ENCODE peak calls at places on chromosomes 6 and 20, in seven cellular contexts. One of them, this sample, is unnamed.

GRCh38 chr6:27553123-27553904 is 80.4 kb upstream of the ZNF184 start:
- DNase-seq in Peyer's patch: no peak
- DNase-seq in adrenal gland: no peak
- DNase-seq in Calu3: peak
- DNase-seq in IMR-90: peak
- DNase-seq in WERI-Rb-1: no peak
- DNase-seq in fibroblast of the aortic adventitia: peak
- DNase-seq in this sample: no peak

GRCh38 chr20:17708675-17709360 is 9.1 kb downstream of the BANF2 start:
- DNase-seq in Peyer's patch: no peak
- DNase-seq in adrenal gland: no peak
- DNase-seq in Calu3: no peak
- DNase-seq in IMR-90: peak
- DNase-seq in WERI-Rb-1: no peak
- DNase-seq in fibroblast of the aortic adventitia: no peak
- DNase-seq in this sample: no peak

GRCh38 chr20:57693670-57694329 is 16.0 kb downstream of the PMEPA1 start:
- DNase-seq in Peyer's patch: no peak
- DNase-seq in adrenal gland: no peak
- DNase-seq in Calu3: no peak
- DNase-seq in IMR-90: no peak
- DNase-seq in WERI-Rb-1: no peak
- DNase-seq in fibroblast of the aortic adventitia: no peak
- DNase-seq in this sample: no peak

GRCh38 chr6:43771210-43771857 is 1.3 kb downstream of the VEGFA start:
- DNase-seq in Peyer's patch: peak
- DNase-seq in adrenal gland: peak
- DNase-seq in Calu3: peak
- DNase-seq in IMR-90: peak
- DNase-seq in WERI-Rb-1: peak
- DNase-seq in fibroblast of the aortic adventitia: peak
- DNase-seq in this sample: no peak

GRCh38 chr20:51393566-51393965 is 149.0 kb downstream of the NFATC2 start:
- DNase-seq in Peyer's patch: no peak
- DNase-seq in adrenal gland: no peak
- DNase-seq in Calu3: no peak
- DNase-seq in IMR-90: no peak
- DNase-seq in WERI-Rb-1: no peak
- DNase-seq in fibroblast of the aortic adventitia: no peak
- DNase-seq in this sample: no peak

GRCh38 chr20:1185316-1185741 is 548 bp upstream of the TMEM74B start:
- DNase-seq in Peyer's patch: no peak
- DNase-seq in adrenal gland: peak
- DNase-seq in Calu3: no peak
- DNase-seq in IMR-90: no peak
- DNase-seq in WERI-Rb-1: peak
- DNase-seq in fibroblast of the aortic adventitia: no peak
- DNase-seq in this sample: no peak

GRCh38 chr6:132464538-132465256 is 48.2 kb downstream of the STX7 start:
- DNase-seq in Peyer's patch: no peak
- DNase-seq in adrenal gland: no peak
- DNase-seq in Calu3: no peak
- DNase-seq in IMR-90: peak
- DNase-seq in WERI-Rb-1: no peak
- DNase-seq in fibroblast of the aortic adventitia: no peak
- DNase-seq in this sample: no peak

GRCh38 chr6:166395351-166395750 is 12.6 kb upstream of the MPC1 start:
- DNase-seq in Peyer's patch: no peak
- DNase-seq in adrenal gland: no peak
- DNase-seq in Calu3: no peak
- DNase-seq in IMR-90: no peak
- DNase-seq in WERI-Rb-1: no peak
- DNase-seq in fibroblast of the aortic adventitia: peak
- DNase-seq in this sample: no peak

GRCh38 chr6:14861491-14861943 is 384.4 kb upstream of the JARID2 start:
- DNase-seq in Peyer's patch: no peak
- DNase-seq in adrenal gland: no peak
- DNase-seq in Calu3: no peak
- DNase-seq in IMR-90: no peak
- DNase-seq in WERI-Rb-1: peak
- DNase-seq in fibroblast of the aortic adventitia: no peak
- DNase-seq in this sample: peak

GRCh38 chr6:75275067-75275466 is 9.5 kb downstream of the TMEM30A start:
- DNase-seq in Peyer's patch: no peak
- DNase-seq in adrenal gland: no peak
- DNase-seq in Calu3: no peak
- DNase-seq in IMR-90: peak
- DNase-seq in WERI-Rb-1: no peak
- DNase-seq in fibroblast of the aortic adventitia: peak
- DNase-seq in this sample: no peak

GRCh38 chr6:7590918-7591302 is 912 bp downstream of the SNRNP48 start:
- DNase-seq in Peyer's patch: peak
- DNase-seq in adrenal gland: peak
- DNase-seq in Calu3: no peak
- DNase-seq in IMR-90: peak
- DNase-seq in WERI-Rb-1: no peak
- DNase-seq in fibroblast of the aortic adventitia: peak
- DNase-seq in this sample: no peak

GRCh38 chr6:44222987-44223470 is 366 bp upstream of the SLC29A1 start:
- DNase-seq in Peyer's patch: no peak
- DNase-seq in adrenal gland: no peak
- DNase-seq in Calu3: no peak
- DNase-seq in IMR-90: no peak
- DNase-seq in WERI-Rb-1: no peak
- DNase-seq in fibroblast of the aortic adventitia: no peak
- DNase-seq in this sample: no peak

GRCh38 chr6:14108571-14109410 is 8.8 kb upstream of the CD83 start:
- DNase-seq in Peyer's patch: peak
- DNase-seq in adrenal gland: no peak
- DNase-seq in Calu3: peak
- DNase-seq in IMR-90: no peak
- DNase-seq in WERI-Rb-1: no peak
- DNase-seq in fibroblast of the aortic adventitia: no peak
- DNase-seq in this sample: no peak

GRCh38 chr20:60210779-60211617 is 252.8 kb downstream of the CDH26 start:
- DNase-seq in Peyer's patch: peak
- DNase-seq in adrenal gland: peak
- DNase-seq in Calu3: peak
- DNase-seq in IMR-90: peak
- DNase-seq in WERI-Rb-1: peak
- DNase-seq in fibroblast of the aortic adventitia: peak
- DNase-seq in this sample: no peak

GRCh38 chr6:14881399-14881798 is 364.5 kb upstream of the JARID2 start:
- DNase-seq in Peyer's patch: no peak
- DNase-seq in adrenal gland: no peak
- DNase-seq in Calu3: peak
- DNase-seq in IMR-90: peak
- DNase-seq in WERI-Rb-1: no peak
- DNase-seq in fibroblast of the aortic adventitia: peak
- DNase-seq in this sample: no peak

DNA sequence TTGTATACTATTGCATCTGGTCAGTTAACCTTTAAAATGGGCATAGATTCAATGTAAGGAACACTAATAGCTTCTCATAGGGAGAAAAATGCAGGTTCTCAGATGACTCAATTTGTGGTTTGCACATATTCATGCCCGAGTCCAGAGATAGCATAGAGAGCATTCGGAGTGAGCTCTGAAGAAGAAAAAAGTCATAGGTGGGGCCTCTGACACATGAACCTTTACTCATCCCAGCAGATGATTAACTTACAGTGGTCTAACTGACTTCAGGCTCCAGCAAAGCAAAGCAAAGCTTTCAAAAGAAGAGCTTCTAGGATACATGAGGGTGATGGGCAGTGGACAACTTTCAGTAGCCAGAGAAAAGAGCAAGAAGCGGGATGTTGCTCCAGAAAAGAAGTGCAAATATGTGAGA is 55.3 kb upstream of the BTN3A2 start:
- DNase-seq in Peyer's patch: no peak
- DNase-seq in adrenal gland: no peak
- DNase-seq in Calu3: no peak
- DNase-seq in IMR-90: peak
- DNase-seq in WERI-Rb-1: no peak
- DNase-seq in fibroblast of the aortic adventitia: peak
- DNase-seq in this sample: no peak
- TF ChIP-seq CTCF in Peyer's patch: no peak
- TF ChIP-seq CTCF in adrenal gland: no peak
- TF ChIP-seq CTCF in Calu3: no peak
- TF ChIP-seq CTCF in IMR-90: no peak
- TF ChIP-seq CTCF in WERI-Rb-1: no peak
- TF ChIP-seq CTCF in fibroblast of the aortic adventitia: no peak
- TF ChIP-seq CTCF in this sample: no peak

GRCh38 chr20:42026599-42026998 is 408.4 kb upstream of the CHD6 start:
- DNase-seq in Peyer's patch: no peak
- DNase-seq in adrenal gland: no peak
- DNase-seq in Calu3: no peak
- DNase-seq in IMR-90: no peak
- DNase-seq in WERI-Rb-1: no peak
- DNase-seq in fibroblast of the aortic adventitia: no peak
- DNase-seq in this sample: no peak

GRCh38 chr20:42024653-42025052 is 406.5 kb upstream of the CHD6 start:
- DNase-seq in Peyer's patch: no peak
- DNase-seq in adrenal gland: no peak
- DNase-seq in Calu3: no peak
- DNase-seq in IMR-90: no peak
- DNase-seq in WERI-Rb-1: no peak
- DNase-seq in fibroblast of the aortic adventitia: no peak
- DNase-seq in this sample: no peak

DNA sequence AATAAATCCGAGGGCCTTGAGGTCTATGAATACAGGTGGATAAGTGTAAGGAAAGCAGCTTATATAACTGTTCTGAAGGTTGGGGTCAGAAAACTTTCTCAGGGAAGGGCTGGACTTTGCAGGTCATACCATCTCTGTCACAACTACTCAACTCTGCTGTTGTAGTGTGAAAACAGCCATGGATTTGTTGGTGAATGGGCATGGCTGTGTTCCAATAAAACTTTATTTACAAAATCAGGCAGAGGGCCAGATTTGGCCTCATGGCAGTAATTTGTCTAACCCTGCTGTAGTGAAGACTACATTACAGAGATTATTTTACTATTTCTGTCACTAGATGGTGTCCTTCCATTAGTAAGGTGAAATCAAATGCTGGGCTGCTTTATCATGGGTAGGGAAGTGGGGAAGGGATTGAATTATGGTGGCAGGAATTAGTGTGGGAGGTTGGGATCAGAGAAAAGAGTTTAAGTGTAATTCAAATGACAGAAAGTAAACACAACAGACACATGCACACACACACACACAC is 409.6 kb upstream of the CHD6 start:
- DNase-seq in Peyer's patch: no peak
- DNase-seq in adrenal gland: no peak
- DNase-seq in Calu3: no peak
- DNase-seq in IMR-90: no peak
- DNase-seq in WERI-Rb-1: peak
- DNase-seq in fibroblast of the aortic adventitia: no peak
- DNase-seq in this sample: no peak
- TF ChIP-seq CTCF in Peyer's patch: no peak
- TF ChIP-seq CTCF in adrenal gland: no peak
- TF ChIP-seq CTCF in Calu3: no peak
- TF ChIP-seq CTCF in IMR-90: no peak
- TF ChIP-seq CTCF in WERI-Rb-1: peak
- TF ChIP-seq CTCF in fibroblast of the aortic adventitia: no peak
- TF ChIP-seq CTCF in this sample: peak

GRCh38 chr20:59181936-59182335 is 18.3 kb downstream of the ZNF831 start:
- DNase-seq in Peyer's patch: no peak
- DNase-seq in adrenal gland: no peak
- DNase-seq in Calu3: no peak
- DNase-seq in IMR-90: no peak
- DNase-seq in WERI-Rb-1: peak
- DNase-seq in fibroblast of the aortic adventitia: no peak
- DNase-seq in this sample: no peak

GRCh38 chr20:59185809-59186208 is 22.2 kb downstream of the ZNF831 start:
- DNase-seq in Peyer's patch: no peak
- DNase-seq in adrenal gland: no peak
- DNase-seq in Calu3: no peak
- DNase-seq in IMR-90: no peak
- DNase-seq in WERI-Rb-1: no peak
- DNase-seq in fibroblast of the aortic adventitia: no peak
- DNase-seq in this sample: no peak

GRCh38 chr20:59183751-59184150 is 20.1 kb downstream of the ZNF831 start:
- DNase-seq in Peyer's patch: no peak
- DNase-seq in adrenal gland: no peak
- DNase-seq in Calu3: no peak
- DNase-seq in IMR-90: no peak
- DNase-seq in WERI-Rb-1: no peak
- DNase-seq in fibroblast of the aortic adventitia: no peak
- DNase-seq in this sample: no peak

GRCh38 chr20:59182401-59183044 is 18.9 kb downstream of the ZNF831 start:
- DNase-seq in Peyer's patch: peak
- DNase-seq in adrenal gland: no peak
- DNase-seq in Calu3: no peak
- DNase-seq in IMR-90: no peak
- DNase-seq in WERI-Rb-1: no peak
- DNase-seq in fibroblast of the aortic adventitia: no peak
- DNase-seq in this sample: no peak

DNA sequence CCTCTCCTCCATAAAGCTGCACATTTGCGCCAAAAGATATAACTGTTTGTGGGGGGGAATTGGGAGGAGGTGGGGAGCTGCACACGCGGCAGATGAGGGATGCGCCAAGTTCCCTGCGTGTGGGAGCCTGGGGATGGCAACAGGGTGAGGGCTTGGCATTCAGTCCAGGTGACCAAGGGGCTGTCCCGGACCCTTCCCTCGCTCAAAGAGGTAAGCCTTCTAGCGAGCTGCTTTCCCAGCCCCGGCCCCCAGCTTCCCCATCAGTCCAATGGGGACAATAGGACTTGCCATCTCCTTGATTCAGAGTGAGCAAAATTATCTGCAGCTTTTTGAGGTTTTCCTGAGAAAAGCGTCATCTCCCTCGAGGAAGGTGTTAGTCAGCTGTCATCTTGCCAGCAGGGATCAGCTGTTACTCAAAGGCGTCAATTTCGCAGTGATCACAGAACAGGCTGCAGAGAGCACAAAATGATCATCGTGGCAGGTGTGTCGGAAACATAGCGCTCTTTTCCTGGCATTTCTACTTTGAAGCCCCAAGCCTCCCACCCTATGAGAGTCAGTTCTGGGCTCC is 21.3 kb downstream of the ZNF831 start:
- DNase-seq in Peyer's patch: no peak
- DNase-seq in adrenal gland: no peak
- DNase-seq in Calu3: no peak
- DNase-seq in IMR-90: no peak
- DNase-seq in WERI-Rb-1: no peak
- DNase-seq in fibroblast of the aortic adventitia: no peak
- DNase-seq in this sample: no peak
- TF ChIP-seq CTCF in Peyer's patch: no peak
- TF ChIP-seq CTCF in adrenal gland: no peak
- TF ChIP-seq CTCF in Calu3: no peak
- TF ChIP-seq CTCF in IMR-90: no peak
- TF ChIP-seq CTCF in WERI-Rb-1: no peak
- TF ChIP-seq CTCF in fibroblast of the aortic adventitia: no peak
- TF ChIP-seq CTCF in this sample: no peak

GRCh38 chr6:5950448-5950847 is 56.3 kb downstream of the NRN1 start:
- DNase-seq in Peyer's patch: no peak
- DNase-seq in adrenal gland: no peak
- DNase-seq in Calu3: peak
- DNase-seq in IMR-90: no peak
- DNase-seq in WERI-Rb-1: peak
- DNase-seq in fibroblast of the aortic adventitia: no peak
- DNase-seq in this sample: no peak
- TF ChIP-seq CTCF in Peyer's patch: no peak
- TF ChIP-seq CTCF in adrenal gland: no peak
- TF ChIP-seq CTCF in Calu3: no peak
- TF ChIP-seq CTCF in IMR-90: no peak
- TF ChIP-seq CTCF in WERI-Rb-1: peak
- TF ChIP-seq CTCF in fibroblast of the aortic adventitia: peak
- TF ChIP-seq CTCF in this sample: peak

This sample was measured in D721Med.